ENCODE peak calls at places on chromosomes 5 and 9, in five cellular contexts. T is pancreas, R is mammary epithelial cell, Y is gastrocnemius medialis, J is cardiac muscle cell. E is an unnamed sample. For H3K27me3 and H3K36me3, the result is how much of the 10 kb centered on the place peaks cover.

GRCh38 chr5:36151434-36152323 is at the start of the genes LMBRD2 and SKP2:
- DNase-seq in J (peak), Y (peak), T (peak), R (peak), E (peak)

GRCh38 chr5:2006193-2006970 is 123.7 kb upstream of the IRX4 start:
- DNase-seq in J (no peak), Y (no peak), R (no peak), T (no peak), E (no peak)

GRCh38 chr9:77820293-77820954 is 172.3 kb upstream of the GNA14 start:
- DNase-seq in T (no peak), Y (no peak), J (no peak), R (peak), E (peak)

GRCh38 chr9:29697011-29697410 is 2123.7 kb upstream of the C9orf72 start:
- DNase-seq in Y (no peak), T (no peak), R (peak), J (no peak), E (no peak)

GRCh38 chr5:33794550-33795300 is 97.1 kb downstream of the ADAMTS12 start:
- DNase-seq in T (no peak), J (no peak), R (peak), Y (no peak), E (no peak)

GRCh38 chr5:157611571-157612067 is 36.0 kb upstream of the ADAM19 start:
- DNase-seq in R (peak), J (peak), Y (no peak), T (no peak), E (no peak)

GRCh38 chr5:162132348-162132747 is 64.8 kb downstream of the GABRG2 start:
- DNase-seq in R (no peak), J (no peak), T (no peak), Y (no peak), E (no peak)

GRCh38 chr9:77015291-77016048 is 4.0 kb upstream of the FOXB2 start:
- DNase-seq in R (no peak), Y (no peak), T (no peak), J (no peak), E (no peak)

GRCh38 chr9:134630393-134630790 is 11.2 kb upstream of the COL5A1 start:
- DNase-seq in T (no peak), Y (peak), J (no peak), R (no peak), E (no peak)

GRCh38 chr9:69180670-69181069 is 6.6 kb downstream of the TJP2 start:
- DNase-seq in J (no peak), T (peak), R (peak), Y (no peak), E (peak)

GRCh38 chr9:82466616-82467251 is 478.2 kb downstream of the SPATA31D1 start:
- DNase-seq in Y (no peak), R (no peak), J (peak), T (no peak), E (no peak)

GRCh38 chr9:93645149-93645889 is 68.9 kb downstream of the PHF2 start:
- DNase-seq in T (no peak), J (no peak), R (no peak), Y (no peak), E (no peak)

GRCh38 chr9:29063031-29063430 is 1489.8 kb upstream of the C9orf72 start:
- DNase-seq in R (no peak), Y (no peak), J (no peak), T (no peak), E (no peak)

GRCh38 chr9:8856686-8857329 is 1057.2 kb upstream of the DMAC1 start:
- DNase-seq in T (no peak), J (peak), R (no peak), Y (no peak), E (no peak)

GRCh38 chr5:81827522-81827921 is 76.6 kb upstream of the SSBP2 start:
- DNase-seq in Y (no peak), R (no peak), T (no peak), J (no peak), E (no peak)

GRCh38 chr9:4666042-4666699 is at the start of gene SPATA6L:
- DNase-seq in J (peak), R (peak), T (peak), Y (no peak), E (no peak)
- TF ChIP-seq CTCF in J (peak), R (no peak), T (no peak), Y (peak), E (peak)

DNA sequence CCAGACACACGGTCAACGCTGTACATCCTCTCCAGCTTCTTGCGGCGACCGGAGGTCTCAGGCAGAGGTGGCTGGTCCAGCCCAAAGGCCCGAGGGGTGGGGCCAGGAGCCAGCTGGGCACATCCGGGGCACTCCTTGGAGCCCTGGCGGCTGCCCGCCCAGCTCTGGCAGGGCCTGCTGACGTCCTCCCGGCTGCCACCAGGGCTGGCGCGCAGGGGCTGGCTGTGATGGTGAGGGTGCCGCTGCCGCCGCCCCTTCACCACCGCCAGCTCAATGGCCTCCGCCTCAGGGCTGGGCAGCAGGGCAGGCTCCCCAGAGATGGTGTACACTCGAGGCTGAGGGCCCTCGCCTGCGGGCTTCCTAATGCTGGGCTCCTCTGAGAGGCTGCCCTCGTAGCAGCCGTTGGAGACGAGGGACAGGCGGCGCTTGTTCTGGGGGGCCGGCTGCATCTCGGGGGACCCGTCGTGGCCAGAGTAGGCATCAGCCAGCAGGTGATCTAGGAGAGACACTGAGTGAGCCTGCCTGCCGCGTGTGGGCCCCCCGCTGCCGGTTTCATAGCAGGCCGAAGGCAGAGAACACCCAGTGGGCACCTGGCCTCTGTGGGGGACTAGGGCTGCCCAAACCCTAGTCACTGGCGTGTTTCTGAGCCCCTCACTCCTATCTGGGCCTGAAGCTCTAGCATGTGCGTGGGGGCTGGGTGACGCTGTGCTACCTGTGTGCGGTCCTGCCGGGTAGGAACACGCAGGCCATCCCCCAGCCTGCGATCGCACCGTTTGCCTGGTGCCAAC is 1.5 kb downstream of the NSMF start:
- DNase-seq in T (peak), R (no peak), Y (no peak), J (no peak), E (no peak)
- H3K27me3 ChIP-seq in T (under half), R (under half), Y (under half), J (under half), E (under half)

GRCh38 chr9:128580731-128581130 is 28.3 kb downstream of the SPTAN1 start:
- DNase-seq in Y (no peak), R (no peak), T (no peak), J (no peak), E (no peak)
- H3K36me3 ChIP-seq in Y (under half), R (half or more), T (half or more), J (half or more), E (half or more)

GRCh38 chr9:96214639-96215038 is 87.3 kb downstream of the HSD17B3 start:
- DNase-seq in R (no peak), Y (no peak), T (no peak), J (no peak), E (no peak)
- TF ChIP-seq CTCF in R (no peak), Y (no peak), T (no peak), J (no peak), E (no peak)

DNA sequence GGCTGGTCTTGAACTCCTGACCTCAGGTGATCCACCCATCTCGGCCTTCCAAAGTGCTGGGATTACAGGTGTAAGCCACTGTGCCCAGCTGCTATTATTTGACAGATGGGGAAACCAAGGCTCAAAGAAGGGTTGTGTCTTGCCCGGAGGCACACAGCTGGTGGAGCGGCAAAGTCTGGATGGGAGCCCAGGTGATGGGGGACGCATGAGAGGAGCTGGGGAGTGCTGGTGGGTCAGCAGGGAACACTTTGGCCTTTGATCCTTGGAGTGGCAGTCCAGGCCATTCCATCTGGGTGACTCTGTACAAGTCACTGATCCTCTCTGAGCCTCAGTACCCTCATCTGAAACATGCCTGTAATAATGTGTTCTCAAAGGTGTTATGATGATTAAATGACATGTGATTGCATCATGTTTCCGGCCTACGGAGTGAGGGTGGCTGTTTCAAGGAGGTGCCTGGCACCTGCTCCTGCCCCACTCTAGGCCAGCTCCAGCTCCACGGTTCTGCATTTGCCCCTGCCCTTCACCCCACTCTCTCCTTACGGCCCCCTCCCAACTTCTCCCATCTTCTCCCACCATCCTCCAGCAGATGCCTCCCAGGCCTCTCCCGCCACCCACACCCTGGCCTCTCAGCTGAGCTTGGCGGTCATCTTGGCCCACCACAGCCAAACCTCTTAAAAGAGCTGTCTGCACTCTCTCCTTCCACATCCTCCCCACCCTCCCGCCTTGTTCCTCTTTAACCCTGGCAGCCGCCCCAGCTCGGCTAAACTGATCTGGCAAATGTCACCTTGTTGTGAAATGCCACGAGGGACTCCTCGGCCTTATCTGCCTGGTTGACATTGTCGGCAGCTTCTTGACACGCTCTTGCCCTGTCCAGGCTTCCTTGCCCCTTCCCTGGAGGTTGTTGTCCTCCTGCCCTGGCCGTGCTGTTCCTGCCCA is 5.5 kb upstream of the DBN1 start:
- DNase-seq in R (no peak), T (no peak), J (peak), Y (peak), E (no peak)
- H3K27me3 ChIP-seq in R (under half), T (under half), J (under half), Y (under half), E (under half)

GRCh38 chr9:86979686-86980085 is 32.4 kb upstream of the GAS1 start:
- DNase-seq in Y (no peak), T (no peak), J (no peak), R (peak), E (no peak)
- H3K36me3 ChIP-seq in Y (under half), T (under half), J (under half), R (under half), E (under half)

GRCh38 chr5:173611706-173612105 is 4.7 kb downstream of the BOD1 start:
- DNase-seq in Y (no peak), T (no peak), R (no peak), J (no peak), E (no peak)
- TF ChIP-seq CTCF in Y (no peak), T (no peak), R (no peak), J (no peak), E (no peak)

GRCh38 chr5:151885138-151885908 is 39.3 kb downstream of the GLRA1 start:
- DNase-seq in R (no peak), J (no peak), T (no peak), Y (no peak), E (no peak)
- H3K27me3 ChIP-seq in R (under half), J (under half), T (under half), Y (under half), E (under half)

E was measured in BJ.